ENCODE peak calls at places on chromosomes 3 and 15, in eight cellular contexts. H, J, T, M, Y, N, L and U are unnamed samples.

GRCh38 chr15:69468241-69469121 is 15.9 kb downstream of the RPLP1 start:
- DNase-seq in H (no peak), J (no peak), T (no peak), M (peak; percentile 99), Y (no peak), N (no peak), L (no peak), U (no peak)

GRCh38 chr15:84788500-84788899 is 28.7 kb upstream of the ALPK3 start:
- DNase-seq in H (no peak), J (no peak), T (no peak), M (no peak), Y (no peak), N (no peak), L (no peak), U (peak; percentile 59)

GRCh38 chr15:62618432-62618831 is 424.1 kb upstream of the TPM1 start:
- DNase-seq in H (peak; percentile 77), J (no peak), T (no peak), M (no peak), Y (no peak), N (no peak), L (no peak), U (peak; percentile 47)

GRCh38 chr3:171407746-171408145 is 52.5 kb downstream of the TNIK start:
- DNase-seq in H (peak; percentile 44), J (no peak), T (peak; percentile 16), M (no peak), Y (no peak), N (no peak), L (no peak), U (no peak)

GRCh38 chr3:128054363-128054762 is 2.1 kb downstream of the SEC61A1 start:
- DNase-seq in H (peak; percentile 51), J (no peak), T (peak; percentile 78), M (no peak), Y (no peak), N (no peak), L (no peak), U (peak; percentile 46)

GRCh38 chr3:9142346-9142745 is 107.1 kb downstream of the SRGAP3 start:
- DNase-seq in H (no peak), J (no peak), T (no peak), M (peak; percentile 1), Y (no peak), N (no peak), L (no peak), U (peak; percentile 45)

GRCh38 chr3:11379238-11379823 is 107.1 kb downstream of the ATG7 start:
- DNase-seq in H (peak; percentile 63), J (no peak), T (no peak), M (peak; percentile 21), Y (no peak), N (no peak), L (no peak), U (peak; percentile 50)

GRCh38 chr3:184300377-184300717 is 1.3 kb downstream of the PSMD2 start:
- DNase-seq in H (no peak), J (no peak), T (no peak), M (no peak), Y (no peak), N (no peak), L (no peak), U (no peak)